ENCODE peak calls at places on chromosomes 13 and 19, in five cellular contexts. One of them, this sample, is unnamed.

GRCh38 chr13:53200075-53200474 is 171.5 kb downstream of the OLFM4 start:
- DNase-seq in kidney: peak
- DNase-seq in neural progenitor cell: no peak
- DNase-seq in foreskin fibroblast: no peak
- DNase-seq in omental fat pad: no peak
- DNase-seq in this sample: no peak

GRCh38 chr13:80235131-80235530 is 105.8 kb downstream of the SPRY2 start:
- DNase-seq in omental fat pad: no peak
- DNase-seq in neural progenitor cell: no peak
- DNase-seq in foreskin fibroblast: peak
- DNase-seq in kidney: no peak
- DNase-seq in this sample: no peak

GRCh38 chr13:65461590-65461989 is 1768.5 kb downstream of the PCDH9 start:
- DNase-seq in foreskin fibroblast: peak
- DNase-seq in neural progenitor cell: no peak
- DNase-seq in kidney: no peak
- DNase-seq in omental fat pad: no peak
- DNase-seq in this sample: no peak

GRCh38 chr13:24168980-24169379 is 8.5 kb downstream of the SPATA13 start:
- DNase-seq in neural progenitor cell: no peak
- DNase-seq in kidney: no peak
- DNase-seq in omental fat pad: no peak
- DNase-seq in foreskin fibroblast: no peak
- DNase-seq in this sample: no peak

GRCh38 chr19:44164673-44165512 is at the start of gene ZNF226:
- DNase-seq in omental fat pad: peak
- DNase-seq in foreskin fibroblast: peak
- DNase-seq in kidney: peak
- DNase-seq in neural progenitor cell: peak
- DNase-seq in this sample: peak

GRCh38 chr19:29678484-29679106 is 13.3 kb downstream of the PLEKHF1 start:
- DNase-seq in neural progenitor cell: no peak
- DNase-seq in omental fat pad: no peak
- DNase-seq in kidney: peak
- DNase-seq in foreskin fibroblast: peak
- DNase-seq in this sample: no peak

GRCh38 chr19:51157265-51157664 is 15.2 kb downstream of the SIGLEC7 start:
- DNase-seq in foreskin fibroblast: no peak
- DNase-seq in neural progenitor cell: no peak
- DNase-seq in omental fat pad: no peak
- DNase-seq in kidney: no peak
- DNase-seq in this sample: no peak

GRCh38 chr19:3387645-3388589 is 21.5 kb downstream of the NFIC start:
- DNase-seq in kidney: peak
- DNase-seq in neural progenitor cell: no peak
- DNase-seq in foreskin fibroblast: peak
- DNase-seq in omental fat pad: peak
- DNase-seq in this sample: no peak

GRCh38 chr13:108968566-108968965 is 339.2 kb downstream of the MYO16 start:
- DNase-seq in kidney: no peak
- DNase-seq in omental fat pad: no peak
- DNase-seq in foreskin fibroblast: no peak
- DNase-seq in neural progenitor cell: no peak
- DNase-seq in this sample: no peak

GRCh38 chr13:43145556-43145955 is 122.2 kb downstream of the DNAJC15 start:
- DNase-seq in kidney: no peak
- DNase-seq in neural progenitor cell: no peak
- DNase-seq in foreskin fibroblast: no peak
- DNase-seq in omental fat pad: no peak
- DNase-seq in this sample: no peak

GRCh38 chr13:109836629-109837607 is 50.5 kb upstream of the IRS2 start:
- DNase-seq in omental fat pad: no peak
- DNase-seq in neural progenitor cell: no peak
- DNase-seq in kidney: no peak
- DNase-seq in foreskin fibroblast: no peak
- DNase-seq in this sample: no peak

GRCh38 chr13:33785384-33785783 is 32.6 kb upstream of the RFC3 start:
- DNase-seq in kidney: no peak
- DNase-seq in omental fat pad: no peak
- DNase-seq in neural progenitor cell: no peak
- DNase-seq in foreskin fibroblast: no peak
- DNase-seq in this sample: no peak

GRCh38 chr13:49540552-49540951 is 44.8 kb downstream of the PHF11 start:
- DNase-seq in neural progenitor cell: peak
- DNase-seq in foreskin fibroblast: peak
- DNase-seq in kidney: no peak
- DNase-seq in omental fat pad: peak
- DNase-seq in this sample: no peak

GRCh38 chr13:41916173-41916954 is 44.5 kb downstream of the VWA8 start:
- DNase-seq in neural progenitor cell: no peak
- DNase-seq in omental fat pad: no peak
- DNase-seq in kidney: no peak
- DNase-seq in foreskin fibroblast: peak
- DNase-seq in this sample: no peak

GRCh38 chr13:21518617-21519144 is 59.6 kb upstream of the ZDHHC20 start:
- DNase-seq in neural progenitor cell: no peak
- DNase-seq in foreskin fibroblast: no peak
- DNase-seq in kidney: no peak
- DNase-seq in omental fat pad: no peak
- DNase-seq in this sample: no peak

GRCh38 chr19:55653651-55654322 is 1.0 kb upstream of the U2AF2 start:
- DNase-seq in neural progenitor cell: peak
- DNase-seq in kidney: peak
- DNase-seq in foreskin fibroblast: peak
- DNase-seq in omental fat pad: peak
- DNase-seq in this sample: peak

GRCh38 chr19:29467824-29468401 is 57.9 kb upstream of the VSTM2B start:
- DNase-seq in foreskin fibroblast: no peak
- DNase-seq in neural progenitor cell: peak
- DNase-seq in kidney: no peak
- DNase-seq in omental fat pad: no peak
- DNase-seq in this sample: no peak

GRCh38 chr13:33228645-33229445 is 56.7 kb downstream of the STARD13 start:
- DNase-seq in kidney: no peak
- DNase-seq in neural progenitor cell: peak
- DNase-seq in foreskin fibroblast: peak
- DNase-seq in omental fat pad: no peak
- DNase-seq in this sample: no peak

GRCh38 chr19:3975637-3976087 is 4.8 kb upstream of the DAPK3 start:
- DNase-seq in kidney: no peak
- DNase-seq in omental fat pad: no peak
- DNase-seq in neural progenitor cell: no peak
- DNase-seq in foreskin fibroblast: no peak
- DNase-seq in this sample: no peak

GRCh38 chr13:90868321-90868920 is 479.1 kb upstream of the MIR17HG start:
- DNase-seq in foreskin fibroblast: peak
- DNase-seq in kidney: no peak
- DNase-seq in omental fat pad: no peak
- DNase-seq in neural progenitor cell: peak
- DNase-seq in this sample: no peak

GRCh38 chr13:76646946-76647345 is 239.3 kb downstream of the KCTD12 start:
- DNase-seq in omental fat pad: no peak
- DNase-seq in foreskin fibroblast: peak
- DNase-seq in kidney: no peak
- DNase-seq in neural progenitor cell: no peak
- DNase-seq in this sample: no peak

GRCh38 chr13:100514788-100515409 is 73.7 kb downstream of the GGACT start:
- DNase-seq in kidney: peak
- DNase-seq in omental fat pad: peak
- DNase-seq in foreskin fibroblast: peak
- DNase-seq in neural progenitor cell: peak
- DNase-seq in this sample: peak

GRCh38 chr19:32401992-32402391 is 3.6 kb upstream of the DPY19L3 start:
- DNase-seq in kidney: no peak
- DNase-seq in neural progenitor cell: no peak
- DNase-seq in omental fat pad: no peak
- DNase-seq in foreskin fibroblast: no peak
- DNase-seq in this sample: no peak

GRCh38 chr19:50477751-50478515 is 1.3 kb upstream of the GARIN5A start:
- DNase-seq in kidney: no peak
- DNase-seq in foreskin fibroblast: no peak
- DNase-seq in neural progenitor cell: no peak
- DNase-seq in omental fat pad: no peak
- DNase-seq in this sample: no peak

GRCh38 chr19:10270616-10271394 is at the start of gene ICAM1:
- DNase-seq in kidney: peak
- DNase-seq in omental fat pad: peak
- DNase-seq in neural progenitor cell: peak
- DNase-seq in foreskin fibroblast: peak
- DNase-seq in this sample: peak

GRCh38 chr19:10269333-10270179 is 1.4 kb upstream of the ICAM1 start:
- DNase-seq in neural progenitor cell: peak
- DNase-seq in omental fat pad: peak
- DNase-seq in kidney: peak
- DNase-seq in foreskin fibroblast: peak
- DNase-seq in this sample: peak

GRCh38 chr19:10268077-10268476 is 2.8 kb upstream of the ICAM1 start:
- DNase-seq in omental fat pad: no peak
- DNase-seq in neural progenitor cell: no peak
- DNase-seq in kidney: no peak
- DNase-seq in foreskin fibroblast: no peak
- DNase-seq in this sample: no peak

GRCh38 chr19:10271543-10272086 is 695 bp downstream of the ICAM1 start:
- DNase-seq in omental fat pad: no peak
- DNase-seq in neural progenitor cell: no peak
- DNase-seq in foreskin fibroblast: no peak
- DNase-seq in kidney: peak
- DNase-seq in this sample: peak

DNA sequence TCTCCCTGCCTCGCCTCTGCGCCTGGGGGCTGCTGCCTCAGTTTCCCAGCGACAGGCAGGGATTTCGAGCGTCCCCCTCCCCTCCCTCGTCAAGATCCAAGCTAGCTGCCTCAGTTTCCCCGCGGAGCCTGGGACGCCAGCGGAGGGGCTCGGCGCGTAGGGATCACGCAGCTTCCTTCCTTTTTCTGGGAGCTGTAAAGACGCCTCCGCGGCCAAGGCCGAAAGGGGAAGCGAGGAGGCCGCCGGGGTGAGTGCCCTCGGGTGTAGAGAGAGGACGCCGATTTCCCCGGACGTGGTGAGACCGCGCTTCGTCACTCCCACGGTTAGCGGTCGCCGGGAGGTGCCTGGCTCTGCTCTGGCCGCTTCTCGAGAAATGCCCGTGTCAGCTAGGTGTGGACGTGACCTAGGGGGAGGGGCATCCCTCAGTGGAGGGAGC is 722 bp upstream of the ICAM1 start:
- DNase-seq in foreskin fibroblast: peak
- DNase-seq in kidney: peak
- DNase-seq in omental fat pad: peak
- DNase-seq in neural progenitor cell: peak
- DNase-seq in this sample: peak
- TF ChIP-seq CTCF in foreskin fibroblast: no peak
- TF ChIP-seq CTCF in kidney: no peak
- TF ChIP-seq CTCF in omental fat pad: no peak
- TF ChIP-seq CTCF in neural progenitor cell: no peak
- TF ChIP-seq CTCF in this sample: no peak

GRCh38 chr19:42567567-42567966 is 27.2 kb downstream of the CEACAM8 start:
- DNase-seq in omental fat pad: no peak
- DNase-seq in kidney: no peak
- DNase-seq in neural progenitor cell: no peak
- DNase-seq in foreskin fibroblast: no peak
- DNase-seq in this sample: no peak

GRCh38 chr19:42568006-42568405 is 26.7 kb downstream of the CEACAM8 start:
- DNase-seq in omental fat pad: no peak
- DNase-seq in neural progenitor cell: no peak
- DNase-seq in kidney: no peak
- DNase-seq in foreskin fibroblast: no peak
- DNase-seq in this sample: no peak

GRCh38 chr19:42560731-42561130 is 32.5 kb upstream of the CEACAM1 start:
- DNase-seq in kidney: no peak
- DNase-seq in omental fat pad: no peak
- DNase-seq in foreskin fibroblast: no peak
- DNase-seq in neural progenitor cell: no peak
- DNase-seq in this sample: no peak

GRCh38 chr19:42561512-42561911 is 33.2 kb downstream of the CEACAM8 start:
- DNase-seq in neural progenitor cell: no peak
- DNase-seq in omental fat pad: no peak
- DNase-seq in foreskin fibroblast: no peak
- DNase-seq in kidney: no peak
- DNase-seq in this sample: no peak

GRCh38 chr19:42563352-42564210 is 31.1 kb downstream of the CEACAM8 start:
- DNase-seq in omental fat pad: no peak
- DNase-seq in foreskin fibroblast: peak
- DNase-seq in kidney: no peak
- DNase-seq in neural progenitor cell: peak
- DNase-seq in this sample: no peak
- TF ChIP-seq CTCF in omental fat pad: no peak
- TF ChIP-seq CTCF in foreskin fibroblast: peak
- TF ChIP-seq CTCF in kidney: peak
- TF ChIP-seq CTCF in neural progenitor cell: peak
- TF ChIP-seq CTCF in this sample: peak

DNA sequence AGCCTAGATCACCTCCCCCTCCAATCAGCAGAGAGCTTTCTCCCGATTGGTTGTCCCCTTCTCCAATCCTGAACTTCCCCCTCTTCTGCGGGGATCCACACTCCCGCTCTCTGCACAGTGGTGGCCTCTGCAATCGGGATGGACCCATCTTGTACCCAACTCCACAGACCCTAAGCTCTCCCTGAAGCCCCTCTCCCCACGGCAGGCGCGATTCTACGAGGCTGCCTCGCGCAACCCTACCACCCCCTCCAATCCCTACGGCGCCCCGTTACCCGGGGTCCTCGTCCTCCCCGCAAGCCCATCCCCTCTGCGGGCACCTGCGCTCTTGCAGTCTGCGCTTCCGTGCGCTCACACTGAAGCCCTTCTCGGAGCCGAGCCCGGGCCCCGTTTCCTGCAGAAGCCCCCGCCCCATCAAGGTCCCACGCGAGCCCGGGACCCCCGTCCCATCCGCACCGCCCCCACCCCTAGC is 459 bp downstream of the TMEM160 start:
- DNase-seq in foreskin fibroblast: peak
- DNase-seq in kidney: peak
- DNase-seq in neural progenitor cell: peak
- DNase-seq in omental fat pad: peak
- DNase-seq in this sample: peak
- TF ChIP-seq CTCF in foreskin fibroblast: no peak
- TF ChIP-seq CTCF in kidney: no peak
- TF ChIP-seq CTCF in neural progenitor cell: no peak
- TF ChIP-seq CTCF in omental fat pad: no peak
- TF ChIP-seq CTCF in this sample: no peak

GRCh38 chr19:35508129-35508528 is 5.3 kb downstream of the DMKN start:
- DNase-seq in neural progenitor cell: no peak
- DNase-seq in kidney: no peak
- DNase-seq in omental fat pad: no peak
- DNase-seq in foreskin fibroblast: no peak
- DNase-seq in this sample: no peak

GRCh38 chr19:35510626-35510964 is 2.9 kb downstream of the DMKN start:
- DNase-seq in neural progenitor cell: no peak
- DNase-seq in kidney: no peak
- DNase-seq in omental fat pad: no peak
- DNase-seq in foreskin fibroblast: no peak
- DNase-seq in this sample: no peak

GRCh38 chr19:35509861-35510625 is 3.4 kb downstream of the DMKN start:
- DNase-seq in neural progenitor cell: peak
- DNase-seq in omental fat pad: peak
- DNase-seq in foreskin fibroblast: peak
- DNase-seq in kidney: peak
- DNase-seq in this sample: peak

GRCh38 chr19:35507561-35507960 is 5.9 kb downstream of the DMKN start:
- DNase-seq in neural progenitor cell: no peak
- DNase-seq in omental fat pad: no peak
- DNase-seq in kidney: peak
- DNase-seq in foreskin fibroblast: no peak
- DNase-seq in this sample: no peak

GRCh38 chr19:35509018-35509652 is 4.3 kb downstream of the DMKN start:
- DNase-seq in omental fat pad: peak
- DNase-seq in neural progenitor cell: peak
- DNase-seq in foreskin fibroblast: no peak
- DNase-seq in kidney: peak
- DNase-seq in this sample: peak
- TF ChIP-seq CTCF in omental fat pad: no peak
- TF ChIP-seq CTCF in neural progenitor cell: no peak
- TF ChIP-seq CTCF in foreskin fibroblast: no peak
- TF ChIP-seq CTCF in kidney: no peak
- TF ChIP-seq CTCF in this sample: no peak